ENCODE peak calls at places on chromosomes 16 and 17, in nine cellular contexts. One of them, this sample, is unnamed. For H3K9me3, the result is how much of the 10 kb centered on the place peaks cover.

GRCh38 chr16:24700549-24701392 is 28.7 kb upstream of the TNRC6A start:
- DNase-seq in ovary: peak
- DNase-seq in right lobe of liver: peak
- DNase-seq in suprapubic skin: peak
- DNase-seq in thyroid gland: peak
- DNase-seq in A549: peak
- DNase-seq in sigmoid colon: peak
- DNase-seq in prostate gland: peak
- DNase-seq in breast epithelium: peak
- DNase-seq in this sample: peak

GRCh38 chr17:15910791-15911190 is 34.1 kb upstream of the ADORA2B start:
- DNase-seq in prostate gland: no peak
- DNase-seq in suprapubic skin: no peak
- DNase-seq in ovary: no peak
- DNase-seq in A549: no peak
- DNase-seq in breast epithelium: no peak
- DNase-seq in thyroid gland: no peak
- DNase-seq in sigmoid colon: no peak
- DNase-seq in right lobe of liver: no peak
- DNase-seq in this sample: no peak

GRCh38 chr16:31243734-31244670 is 15.8 kb upstream of the ITGAM start:
- DNase-seq in prostate gland: no peak
- DNase-seq in suprapubic skin: no peak
- DNase-seq in sigmoid colon: no peak
- DNase-seq in ovary: no peak
- DNase-seq in A549: no peak
- DNase-seq in breast epithelium: no peak
- DNase-seq in right lobe of liver: no peak
- DNase-seq in thyroid gland: no peak
- DNase-seq in this sample: no peak

GRCh38 chr17:50064253-50064991 is 8.5 kb downstream of the ITGA3 start:
- DNase-seq in prostate gland: peak
- DNase-seq in ovary: peak
- DNase-seq in thyroid gland: peak
- DNase-seq in breast epithelium: peak
- DNase-seq in A549: peak
- DNase-seq in right lobe of liver: no peak
- DNase-seq in suprapubic skin: no peak
- DNase-seq in sigmoid colon: peak
- DNase-seq in this sample: peak

GRCh38 chr16:67299269-67299668 is 19.9 kb downstream of the PLEKHG4 start:
- DNase-seq in prostate gland: no peak
- DNase-seq in breast epithelium: no peak
- DNase-seq in A549: no peak
- DNase-seq in suprapubic skin: no peak
- DNase-seq in thyroid gland: no peak
- DNase-seq in sigmoid colon: no peak
- DNase-seq in ovary: no peak
- DNase-seq in right lobe of liver: no peak
- DNase-seq in this sample: no peak

GRCh38 chr16:57113042-57113453 is 20.7 kb downstream of the CPNE2 start:
- DNase-seq in prostate gland: no peak
- DNase-seq in sigmoid colon: no peak
- DNase-seq in breast epithelium: no peak
- DNase-seq in suprapubic skin: no peak
- DNase-seq in thyroid gland: peak
- DNase-seq in ovary: no peak
- DNase-seq in right lobe of liver: no peak
- DNase-seq in A549: no peak
- DNase-seq in this sample: no peak

GRCh38 chr16:67857547-67858233 is 10.2 kb upstream of the CENPT start:
- DNase-seq in ovary: peak
- DNase-seq in breast epithelium: peak
- DNase-seq in A549: peak
- DNase-seq in sigmoid colon: peak
- DNase-seq in thyroid gland: peak
- DNase-seq in suprapubic skin: peak
- DNase-seq in prostate gland: peak
- DNase-seq in right lobe of liver: peak
- DNase-seq in this sample: peak

GRCh38 chr16:77960771-77961170 is 61.6 kb upstream of the CLEC3A start:
- DNase-seq in ovary: no peak
- DNase-seq in thyroid gland: peak
- DNase-seq in right lobe of liver: no peak
- DNase-seq in breast epithelium: no peak
- DNase-seq in prostate gland: no peak
- DNase-seq in suprapubic skin: no peak
- DNase-seq in A549: no peak
- DNase-seq in sigmoid colon: no peak
- DNase-seq in this sample: no peak

GRCh38 chr16:24540575-24541240 is 1.3 kb downstream of the RBBP6 start:
- DNase-seq in A549: peak
- DNase-seq in breast epithelium: no peak
- DNase-seq in thyroid gland: peak
- DNase-seq in suprapubic skin: no peak
- DNase-seq in right lobe of liver: no peak
- DNase-seq in sigmoid colon: no peak
- DNase-seq in prostate gland: peak
- DNase-seq in ovary: no peak
- DNase-seq in this sample: peak

GRCh38 chr16:1810106-1810505 is 16.5 kb downstream of the HAGH start:
- DNase-seq in right lobe of liver: no peak
- DNase-seq in A549: no peak
- DNase-seq in ovary: no peak
- DNase-seq in thyroid gland: no peak
- DNase-seq in sigmoid colon: peak
- DNase-seq in prostate gland: no peak
- DNase-seq in suprapubic skin: no peak
- DNase-seq in breast epithelium: no peak
- DNase-seq in this sample: no peak

DNA sequence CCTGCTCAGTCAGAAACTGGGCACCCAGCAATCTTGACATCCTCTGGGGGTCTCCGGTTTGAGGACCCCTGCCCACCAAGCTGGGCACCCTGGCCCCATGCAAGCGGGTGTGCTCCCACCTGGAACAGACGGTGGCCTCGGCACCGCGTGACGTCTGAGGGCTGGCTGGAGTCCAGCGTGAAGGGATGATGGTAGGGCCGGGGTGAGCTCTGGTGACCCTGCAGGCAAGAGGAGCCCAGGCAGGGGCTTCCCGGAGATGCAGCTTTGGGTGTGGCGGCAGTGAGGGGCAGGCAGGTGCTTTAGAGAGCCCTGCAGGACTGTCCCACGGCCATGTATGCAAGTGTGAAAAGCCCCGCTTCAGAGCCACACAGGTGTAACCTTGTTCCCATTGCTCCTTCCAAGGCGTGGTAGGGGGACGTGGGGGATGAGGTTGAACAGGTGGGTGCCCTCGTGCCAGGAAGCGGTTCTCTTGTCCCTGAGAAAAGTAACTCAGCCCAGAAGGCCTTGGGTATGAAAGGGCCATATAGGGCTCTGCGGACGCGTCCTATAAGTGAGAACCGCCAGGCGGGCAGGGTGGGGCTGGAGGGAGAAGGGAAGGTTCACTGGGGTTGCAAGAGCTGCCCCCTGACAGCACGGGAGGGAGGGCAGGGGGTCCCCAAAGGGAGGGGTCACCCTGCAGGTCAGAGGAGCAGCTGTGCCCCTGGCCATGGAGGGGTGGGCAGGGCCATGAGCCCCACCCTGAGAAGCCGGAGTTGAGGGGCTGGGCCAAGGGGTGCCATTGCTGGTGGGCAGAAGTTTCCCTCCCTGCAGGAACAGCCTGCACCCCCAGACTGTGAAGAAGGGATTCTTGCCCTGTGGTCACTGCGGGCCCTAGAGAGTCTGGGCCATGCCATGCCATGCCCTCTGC is 9.2 kb downstream of the RGS11 start:
- DNase-seq in A549: no peak
- DNase-seq in prostate gland: no peak
- DNase-seq in ovary: no peak
- DNase-seq in breast epithelium: no peak
- DNase-seq in suprapubic skin: no peak
- DNase-seq in right lobe of liver: no peak
- DNase-seq in sigmoid colon: no peak
- DNase-seq in thyroid gland: no peak
- DNase-seq in this sample: peak
- TF ChIP-seq POLR2A in A549: no peak
- TF ChIP-seq POLR2A in prostate gland: no peak
- TF ChIP-seq POLR2A in ovary: no peak
- TF ChIP-seq POLR2A in breast epithelium: no peak
- TF ChIP-seq POLR2A in suprapubic skin: no peak
- TF ChIP-seq POLR2A in right lobe of liver: no peak
- TF ChIP-seq POLR2A in sigmoid colon: no peak
- TF ChIP-seq POLR2A in thyroid gland: no peak
- TF ChIP-seq POLR2A in this sample: no peak

GRCh38 chr17:3400008-3400407 is 1.8 kb upstream of the OR1E1 start:
- DNase-seq in thyroid gland: no peak
- DNase-seq in right lobe of liver: no peak
- DNase-seq in sigmoid colon: no peak
- DNase-seq in ovary: no peak
- DNase-seq in suprapubic skin: no peak
- DNase-seq in breast epithelium: no peak
- DNase-seq in A549: no peak
- DNase-seq in prostate gland: no peak
- DNase-seq in this sample: no peak

GRCh38 chr17:3401786-3402185 is 3.6 kb upstream of the OR1E1 start:
- DNase-seq in thyroid gland: no peak
- DNase-seq in suprapubic skin: no peak
- DNase-seq in prostate gland: no peak
- DNase-seq in ovary: no peak
- DNase-seq in breast epithelium: no peak
- DNase-seq in A549: no peak
- DNase-seq in right lobe of liver: no peak
- DNase-seq in sigmoid colon: no peak
- DNase-seq in this sample: no peak

DNA sequence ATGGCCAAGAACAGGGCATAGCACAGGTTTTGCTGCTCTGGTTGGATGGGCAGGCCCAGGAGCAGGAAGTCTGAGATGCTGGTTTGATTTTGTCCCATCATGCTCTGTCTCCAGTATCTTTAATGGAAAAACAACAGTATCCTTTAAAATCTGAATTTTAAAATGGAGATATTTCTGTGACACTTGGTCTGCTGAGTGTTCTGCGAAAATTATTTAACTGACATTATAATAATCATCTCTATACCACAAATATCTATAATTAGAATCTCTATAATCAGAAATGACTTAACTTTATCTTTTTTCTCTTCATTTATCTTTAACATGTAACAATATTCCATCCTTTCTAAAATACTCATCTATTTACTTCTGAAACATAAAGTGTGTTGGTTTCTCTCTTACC is at the start of gene OR1E1:
- DNase-seq in thyroid gland: no peak
- DNase-seq in suprapubic skin: no peak
- DNase-seq in right lobe of liver: no peak
- DNase-seq in breast epithelium: no peak
- DNase-seq in A549: no peak
- DNase-seq in sigmoid colon: no peak
- DNase-seq in prostate gland: no peak
- DNase-seq in ovary: no peak
- DNase-seq in this sample: no peak
- H3K9me3 ChIP-seq in thyroid gland: under half
- H3K9me3 ChIP-seq in suprapubic skin: under half
- H3K9me3 ChIP-seq in right lobe of liver: under half
- H3K9me3 ChIP-seq in breast epithelium: under half
- H3K9me3 ChIP-seq in A549: under half
- H3K9me3 ChIP-seq in sigmoid colon: under half
- H3K9me3 ChIP-seq in prostate gland: under half
- H3K9me3 ChIP-seq in ovary: under half
- H3K9me3 ChIP-seq in this sample: under half

DNA sequence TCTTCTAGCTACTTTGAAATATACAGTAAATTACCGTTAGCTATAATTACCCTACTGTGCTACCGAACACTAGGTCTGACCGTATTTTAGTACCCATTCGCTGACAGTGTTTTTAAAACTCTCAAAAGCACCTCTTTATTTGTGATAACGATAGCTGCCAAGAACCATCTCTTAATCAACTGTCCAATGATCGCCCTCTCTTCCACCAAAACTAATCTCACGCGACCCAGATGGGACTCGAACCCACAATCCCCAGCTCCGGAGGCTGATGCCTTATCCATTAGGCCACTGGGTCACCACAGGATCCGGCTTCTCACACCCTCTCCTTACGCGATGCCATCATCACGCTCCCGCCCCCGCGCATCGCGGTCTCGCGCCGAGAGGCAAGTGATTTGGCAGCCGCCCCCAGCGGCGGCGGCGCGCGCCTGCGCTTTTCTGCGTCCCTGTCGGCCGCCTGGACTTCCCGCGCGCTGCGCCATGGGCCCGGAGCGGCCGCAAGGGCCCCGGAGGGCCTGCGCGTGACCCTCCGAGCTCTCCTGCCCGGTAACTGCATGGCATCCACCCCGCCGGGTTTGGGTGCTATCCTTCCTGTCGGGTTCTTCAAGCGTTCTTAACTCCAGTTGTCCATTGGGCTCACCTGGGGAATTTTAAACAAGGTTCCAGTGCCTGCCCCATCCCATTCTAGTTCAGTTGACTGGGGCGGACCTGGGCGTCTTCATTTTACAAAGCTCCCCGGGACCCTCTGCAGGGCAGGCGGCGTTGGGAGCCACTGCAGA is 15.7 kb upstream of the KPNA2 start:
- DNase-seq in ovary: peak
- DNase-seq in sigmoid colon: peak
- DNase-seq in breast epithelium: peak
- DNase-seq in suprapubic skin: peak
- DNase-seq in A549: peak
- DNase-seq in right lobe of liver: peak
- DNase-seq in prostate gland: peak
- DNase-seq in thyroid gland: peak
- DNase-seq in this sample: peak
- TF ChIP-seq CTCF in ovary: no peak
- TF ChIP-seq CTCF in sigmoid colon: peak
- TF ChIP-seq CTCF in breast epithelium: peak
- TF ChIP-seq CTCF in suprapubic skin: peak
- TF ChIP-seq CTCF in A549: no peak
- TF ChIP-seq CTCF in right lobe of liver: peak
- TF ChIP-seq CTCF in prostate gland: peak
- TF ChIP-seq CTCF in thyroid gland: peak
- TF ChIP-seq CTCF in this sample: peak

DNA sequence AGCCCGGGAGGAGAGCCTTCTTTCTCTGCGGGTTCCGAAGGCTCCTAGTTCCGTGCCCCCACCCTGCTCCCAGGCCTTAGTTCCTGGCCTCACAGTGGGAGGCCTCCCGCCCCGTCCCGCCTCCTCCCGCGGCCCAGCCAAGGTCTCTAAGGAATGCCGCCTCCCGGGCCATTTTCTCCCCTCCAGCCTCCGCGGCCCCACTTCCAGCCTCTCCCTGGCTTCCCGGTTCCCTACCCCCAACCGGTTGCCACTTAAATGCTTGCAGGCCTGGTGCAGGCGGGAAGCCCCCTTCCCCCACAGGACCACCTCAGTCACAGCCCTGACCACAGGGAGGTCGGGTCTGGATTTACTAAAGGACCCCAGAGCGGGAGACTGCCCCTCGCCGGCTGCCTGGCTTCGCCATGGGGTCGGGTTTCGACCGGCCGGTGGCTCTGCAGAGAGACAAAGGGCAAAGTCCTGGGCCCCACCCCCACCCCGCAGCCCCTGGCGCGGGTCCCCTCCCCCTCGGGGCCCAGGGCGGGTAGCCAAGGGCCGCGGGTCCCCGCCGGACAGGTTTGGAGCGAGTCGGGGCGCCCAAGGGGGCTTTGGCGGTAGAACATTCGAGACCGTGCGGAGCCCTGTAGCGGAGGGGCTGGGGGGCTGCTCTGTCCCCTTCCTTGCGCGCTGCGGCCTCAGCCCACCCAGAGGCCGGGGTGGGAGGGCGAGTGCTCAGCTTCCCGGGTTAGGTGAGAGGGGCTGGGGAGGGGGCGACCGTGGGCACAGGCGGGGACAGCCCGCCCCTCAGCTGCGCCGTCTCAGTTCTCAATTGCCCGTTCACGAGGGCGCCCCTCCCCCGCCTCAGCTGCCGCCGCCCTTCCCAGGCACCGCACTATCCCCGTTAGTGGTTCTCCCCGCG is 16.4 kb downstream of the IGF2BP1 start:
- DNase-seq in ovary: no peak
- DNase-seq in thyroid gland: no peak
- DNase-seq in breast epithelium: no peak
- DNase-seq in right lobe of liver: no peak
- DNase-seq in A549: peak
- DNase-seq in prostate gland: no peak
- DNase-seq in sigmoid colon: no peak
- DNase-seq in suprapubic skin: peak
- DNase-seq in this sample: no peak
- TF ChIP-seq POLR2A in ovary: no peak
- TF ChIP-seq POLR2A in thyroid gland: no peak
- TF ChIP-seq POLR2A in breast epithelium: no peak
- TF ChIP-seq POLR2A in right lobe of liver: no peak
- TF ChIP-seq POLR2A in A549: no peak
- TF ChIP-seq POLR2A in prostate gland: no peak
- TF ChIP-seq POLR2A in sigmoid colon: no peak
- TF ChIP-seq POLR2A in suprapubic skin: no peak
- TF ChIP-seq POLR2A in this sample: no peak